ENCODE peak calls at places on chromosomes 1 and 21, in nine cellular contexts. C, Z, O, P, A, K, D, Q and V are unnamed samples.

GRCh38 chr1:161985301-161985825 is 38.3 kb downstream of the OLFML2B start:
- DNase-seq in P (no peak), C (no peak), Z (no peak), Q (no peak), D (no peak), A (no peak), O (no peak), K (no peak), V (no peak)

GRCh38 chr21:46295996-46296752 is 10.0 kb downstream of the YBEY start:
- DNase-seq in Z (peak; percentile 88), K (peak; percentile 95), P (peak; percentile 20), A (peak; percentile 61), D (no peak), Q (no peak), O (no peak), C (peak; percentile 1), V (peak; percentile 57)

GRCh38 chr1:1827456-1827855 is 49.2 kb upstream of the NADK start:
- DNase-seq in Z (no peak), D (no peak), C (no peak), Q (no peak), K (peak; percentile 28), P (no peak), O (no peak), A (no peak), V (no peak)

GRCh38 chr1:113931456-113931855 is 2.3 kb downstream of the HIPK1 start:
- DNase-seq in Z (peak; percentile 65), O (peak; percentile 31), D (no peak), C (no peak), P (peak; percentile 55), K (peak; percentile 21), Q (no peak), A (peak; percentile 32), V (no peak)

GRCh38 chr21:36113647-36114428 is 21.0 kb upstream of the CBR3 start:
- DNase-seq in Q (no peak), Z (no peak), O (no peak), A (no peak), C (no peak), K (no peak), D (peak; percentile 61), P (no peak), V (peak; percentile 82)

GRCh38 chr1:2231667-2232254 is 3.6 kb downstream of the SKI start:
- DNase-seq in C (no peak), Z (peak; percentile 88), K (peak; percentile 81), P (peak; percentile 68), O (peak; percentile 75), Q (no peak), A (peak; percentile 86), D (peak; percentile 35), V (peak; percentile 53)

GRCh38 chr1:62185677-62186076 is 9.0 kb upstream of the L1TD1 start:
- DNase-seq in C (no peak), Z (no peak), Q (no peak), A (no peak), O (no peak), P (no peak), D (no peak), K (no peak), V (no peak)

GRCh38 chr1:43995984-43996732 is 4.8 kb downstream of the CCDC24 start:
- DNase-seq in A (no peak), O (no peak), C (no peak), K (no peak), D (no peak), Z (no peak), P (no peak), Q (no peak), V (no peak)

GRCh38 chr21:33894736-33895288 is 20.8 kb downstream of the ATP5PO start:
- DNase-seq in C (peak; percentile 14), A (peak; percentile 81), Z (peak; percentile 94), O (peak; percentile 82), K (peak; percentile 90), P (peak; percentile 91), Q (peak; percentile 34), D (peak; percentile 77), V (peak; percentile 68)

GRCh38 chr1:115184951-115185331 is 95.6 kb upstream of the TSPAN2 start:
- DNase-seq in K (peak; percentile 81), A (peak; percentile 53), Q (no peak), O (peak; percentile 38), Z (no peak), C (no peak), P (peak; percentile 86), D (peak; percentile 13), V (no peak)

GRCh38 chr21:44548922-44549321 is 2.4 kb downstream of the KRTAP10-2 start:
- DNase-seq in O (no peak), C (no peak), P (no peak), K (no peak), A (no peak), D (no peak), Z (no peak), Q (no peak), V (no peak)

GRCh38 chr1:18950415-18951026 is 6.0 kb downstream of the IFFO2 start:
- DNase-seq in O (no peak), Q (peak; percentile 51), K (no peak), A (no peak), P (peak; percentile 28), C (no peak), D (no peak), Z (peak; percentile 24), V (no peak)

GRCh38 chr1:111943056-111943455 is 46.4 kb downstream of the KCND3 start:
- DNase-seq in C (no peak), K (no peak), Z (no peak), D (no peak), P (no peak), Q (no peak), O (no peak), A (no peak), V (no peak)

GRCh38 chr1:61184035-61184713 is 101.8 kb downstream of the NFIA start:
- DNase-seq in Q (no peak), P (peak; percentile 43), C (peak; percentile 56), O (peak; percentile 55), K (peak; percentile 89), D (peak; percentile 84), A (peak; percentile 78), Z (peak; percentile 98), V (no peak)

GRCh38 chr1:244341455-244342450 is 110.0 kb downstream of the ADSS2 start:
- DNase-seq in Q (no peak), K (no peak), O (peak; percentile 86), D (peak; percentile 73), Z (no peak), C (no peak), P (peak; percentile 45), A (no peak), V (peak; percentile 78)

GRCh38 chr1:59139396-59139795 is 157.5 kb upstream of the FGGY start:
- DNase-seq in P (peak; percentile 57), Q (no peak), K (no peak), Z (no peak), D (peak; percentile 60), O (peak; percentile 25), A (no peak), C (no peak), V (peak; percentile 9)

GRCh38 chr1:28779751-28780150 is 32.2 kb upstream of the OPRD1 start:
- DNase-seq in Q (no peak), D (no peak), C (no peak), O (no peak), Z (no peak), A (no peak), P (no peak), K (no peak), V (no peak)

GRCh38 chr1:158652721-158653334 is 33.7 kb downstream of the SPTA1 start:
- DNase-seq in C (no peak), P (no peak), Q (no peak), O (no peak), Z (no peak), D (no peak), K (no peak), A (no peak), V (no peak)